ENCODE peak calls at places on chromosomes 13 and 19, in five cellular contexts. Q is posterior vena cava, H is upper lobe of right lung, P is esophagus squamous epithelium, F is T follicular helper cell. J is an unnamed sample.

GRCh38 chr19:2578391-2578826 is 102.5 kb downstream of the GADD45B start:
- DNase-seq in Q (peak), H (peak), P (no peak), F (no peak), J (peak)

GRCh38 chr19:53536223-53536543 is 1.8 kb upstream of the ZNF331 start:
- DNase-seq in Q (no peak), H (no peak), P (no peak), F (no peak), J (no peak)

GRCh38 chr13:97313481-97313880 is 91.3 kb downstream of the MBNL2 start:
- DNase-seq in Q (no peak), H (no peak), P (no peak), F (no peak), J (no peak)

GRCh38 chr19:28396259-28396940 is 816.6 kb downstream of the UQCRFS1 start:
- DNase-seq in Q (no peak), H (no peak), P (no peak), F (no peak), J (no peak)

GRCh38 chr13:24221007-24221406 is 60.5 kb downstream of the SPATA13 start:
- DNase-seq in Q (no peak), H (no peak), P (no peak), F (no peak), J (no peak)

GRCh38 chr19:34325181-34325580 is 39.8 kb upstream of the GPI start:
- DNase-seq in Q (no peak), H (no peak), P (no peak), F (no peak), J (no peak)

GRCh38 chr19:56701895-56702294 is 30.3 kb upstream of the ZNF835 start:
- DNase-seq in Q (no peak), H (no peak), P (no peak), F (no peak), J (no peak)

GRCh38 chr19:12077375-12077774 is 12.8 kb downstream of the ZNF844 start:
- DNase-seq in Q (no peak), H (no peak), P (no peak), F (no peak), J (no peak)

GRCh38 chr13:31765441-31765840 is 26.1 kb downstream of the RXFP2 start:
- DNase-seq in Q (no peak), H (no peak), P (no peak), F (no peak), J (no peak)

GRCh38 chr13:110944968-110945952 is 30.4 kb upstream of the ANKRD10 start:
- DNase-seq in Q (no peak), H (no peak), P (no peak), F (no peak), J (no peak)

GRCh38 chr19:15195987-15196682 is 4.7 kb downstream of the NOTCH3 start:
- DNase-seq in Q (no peak), H (peak), P (no peak), F (no peak), J (peak)

GRCh38 chr13:50189450-50189849 is 174.2 kb downstream of the KCNRG start:
- DNase-seq in Q (no peak), H (no peak), P (no peak), F (no peak), J (no peak)

GRCh38 chr19:11978492-11979100 is 13.8 kb downstream of the ZNF763 start:
- DNase-seq in Q (no peak), H (no peak), P (no peak), F (no peak), J (no peak)